ENCODE peak calls at places on chromosomes 12 and 14, in five cellular contexts. I, R, B, V and F are unnamed samples.

GRCh38 chr12:52798003-52798670 is 2.2 kb upstream of the KRT3 start:
- DNase-seq in R (no peak), B (no peak), V (no peak), I (no peak), F (peak; percentile 35)

GRCh38 chr14:70018713-70019201 is 139.5 kb downstream of the SMOC1 start:
- DNase-seq in V (no peak), I (no peak), B (no peak), R (no peak), F (no peak)

GRCh38 chr12:5546616-5547015 is 114.7 kb downstream of the NTF3 start:
- DNase-seq in V (no peak), I (no peak), R (no peak), B (no peak), F (no peak)

GRCh38 chr14:102799684-102800562 is 22.7 kb downstream of the TRAF3 start:
- DNase-seq in B (no peak), V (no peak), R (no peak), I (no peak), F (no peak)

GRCh38 chr12:113201187-113202177 is 16.0 kb downstream of the RITA1 start:
- DNase-seq in V (no peak), B (no peak), R (no peak), I (no peak), F (no peak)

GRCh38 chr12:27277846-27278260 is 33.8 kb downstream of the STK38L start:
- DNase-seq in R (no peak), B (peak; percentile 1), V (peak; percentile 64), I (peak; percentile 59), F (no peak)

GRCh38 chr12:101781834-101782543 is 42.7 kb upstream of the SYCP3 start:
- DNase-seq in V (no peak), I (no peak), R (no peak), B (no peak), F (no peak)

GRCh38 chr14:93008381-93008780 is 85.4 kb downstream of the CHGA start:
- DNase-seq in I (no peak), B (peak; percentile 52), R (no peak), V (no peak), F (no peak)

GRCh38 chr14:69263771-69264170 is 3.8 kb downstream of the GALNT16 start:
- DNase-seq in I (no peak), B (no peak), R (no peak), V (no peak), F (no peak)

GRCh38 chr12:16187684-16188083 is 89.8 kb downstream of the SLC15A5 start:
- DNase-seq in R (no peak), I (peak; percentile 14), B (no peak), V (no peak), F (no peak)

GRCh38 chr12:16184691-16185090 is 92.8 kb downstream of the SLC15A5 start:
- DNase-seq in R (no peak), B (no peak), I (peak; percentile 48), V (peak; percentile 12), F (no peak)

GRCh38 chr12:16189849-16190248 is 87.6 kb downstream of the SLC15A5 start:
- DNase-seq in R (no peak), V (peak; percentile 58), B (no peak), I (peak; percentile 79), F (no peak)
- TF ChIP-seq CTCF in R (no peak), V (peak; percentile 62), B (peak; percentile 56), I (peak; percentile 59), F (peak; percentile 30)

GRCh38 chr14:57526942-57527341 is 33.3 kb upstream of the CCDC198 start:
- DNase-seq in I (peak; percentile 80), V (peak; percentile 32), R (no peak), B (no peak), F (no peak)
- H3K4me3 ChIP-seq in I (no peak overlapping the region), V (no peak overlapping the region), R (no peak overlapping the region), B (no peak overlapping the region), F (no peak overlapping the region)

GRCh38 chr12:54048694-54049093 is 4.9 kb upstream of the HOXC4 start:
- DNase-seq in V (no peak), I (no peak), R (no peak), B (no peak), F (no peak)
- H3K27me3 ChIP-seq in V (peaks cover 100% of the 10 kb centered on the region), I (peaks cover 100% of the 10 kb centered on the region), R (peaks cover 93% of the 10 kb centered on the region), B (peaks cover 28% of the 10 kb centered on the region), F (peaks cover 30% of the 10 kb centered on the region)

DNA sequence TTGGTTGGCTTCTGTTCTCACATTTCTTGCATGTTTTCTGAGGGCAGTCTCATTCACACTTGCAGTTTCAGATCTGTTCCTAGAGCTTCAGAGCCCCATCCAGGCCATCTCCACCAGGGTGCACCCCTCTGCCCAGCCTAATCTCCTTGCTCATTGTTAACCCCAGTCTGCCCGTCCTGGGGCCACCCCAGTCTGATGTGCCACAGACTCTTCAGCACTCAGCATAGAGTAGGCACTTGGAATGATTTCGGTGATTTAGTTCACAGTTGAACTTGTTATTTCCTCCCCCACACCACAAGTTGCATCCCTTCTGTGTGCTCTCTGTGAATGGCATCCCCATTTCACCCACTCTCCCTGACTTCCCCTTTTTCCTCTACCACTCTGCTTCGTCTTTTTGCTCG is 41.3 kb downstream of the ANO6 start:
- DNase-seq in R (no peak), V (no peak), B (no peak), I (no peak), F (no peak)
- TF ChIP-seq CTCF in R (no peak), V (no peak), B (no peak), I (no peak), F (no peak)

GRCh38 chr14:77603654-77604270 is 12.7 kb downstream of the SPTLC2 start:
- DNase-seq in V (no peak), I (no peak), B (no peak), R (no peak), F (no peak)

GRCh38 chr14:77610553-77610952 is 5.9 kb downstream of the SPTLC2 start:
- DNase-seq in R (no peak), B (no peak), V (no peak), I (no peak), F (no peak)

GRCh38 chr14:77605392-77605978 is 11.0 kb downstream of the SPTLC2 start:
- DNase-seq in V (peak; percentile 57), I (no peak), B (no peak), R (no peak), F (no peak)

GRCh38 chr14:77609902-77610301 is 6.5 kb downstream of the SPTLC2 start:
- DNase-seq in V (no peak), R (no peak), I (no peak), B (no peak), F (no peak)

DNA sequence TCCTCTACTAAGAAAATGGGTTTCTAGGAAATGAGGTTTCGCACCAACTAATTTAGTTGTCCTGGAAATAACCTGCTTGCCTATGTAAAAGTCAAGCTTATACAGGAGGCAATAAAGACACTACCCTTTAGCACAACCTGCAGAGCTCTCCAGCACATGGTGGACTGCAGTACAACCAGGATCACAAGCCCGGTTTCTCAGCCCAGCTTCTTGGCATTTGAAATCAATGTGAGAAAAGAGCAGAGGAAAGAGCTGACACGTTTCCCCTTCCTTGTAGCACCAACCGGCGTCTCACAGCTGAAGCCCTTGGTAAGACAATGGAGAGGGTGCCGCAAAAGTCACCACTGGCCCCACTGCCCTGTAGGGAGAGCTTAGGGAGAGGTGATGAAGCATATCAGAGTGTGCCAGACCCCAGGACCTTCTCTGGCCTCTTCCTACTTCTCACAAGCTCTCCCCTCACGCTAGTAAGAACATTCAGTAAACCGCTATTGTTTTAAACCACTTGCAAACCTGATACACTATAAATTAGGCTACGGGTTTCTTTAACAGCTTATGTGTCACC is 8.6 kb downstream of the SPTLC2 start:
- DNase-seq in R (no peak), V (no peak), I (peak; percentile 30), B (no peak), F (no peak)
- H3K4me3 ChIP-seq in R (no peak overlapping the region), V (no peak overlapping the region), I (no peak overlapping the region), B (no peak overlapping the region), F (no peak overlapping the region)

DNA sequence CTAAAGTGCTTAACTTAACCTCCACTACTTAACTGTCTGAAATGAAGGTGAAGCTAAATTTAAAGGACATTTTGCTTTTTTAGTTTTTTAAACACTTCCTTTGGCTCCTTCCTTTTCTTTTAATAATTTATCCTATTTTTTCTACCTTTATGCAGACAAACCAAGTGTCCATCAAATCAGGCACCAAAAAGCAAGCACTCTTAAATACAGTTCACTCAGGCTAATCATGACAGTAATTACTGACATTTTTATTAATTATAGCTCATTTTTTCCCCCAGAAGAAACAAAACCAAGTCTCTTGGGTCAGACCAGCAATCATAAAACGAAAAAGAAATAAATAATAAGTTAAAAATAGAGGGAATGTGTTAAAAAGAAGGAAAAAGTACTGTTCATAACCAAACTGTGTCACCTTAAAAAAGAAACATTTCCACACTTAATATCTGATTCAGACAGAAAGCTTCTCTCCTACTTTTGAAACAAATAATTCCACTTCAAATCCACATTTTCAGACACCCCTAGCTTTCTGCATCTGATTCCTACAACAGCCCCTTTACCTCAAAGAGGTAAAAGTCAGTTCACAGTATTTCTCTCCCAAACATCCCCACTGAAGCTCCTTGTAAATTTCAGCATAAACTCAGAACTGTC is 5.5 kb upstream of the CCND2 start:
- DNase-seq in R (no peak), I (no peak), V (no peak), B (no peak), F (no peak)
- H3K27me3 ChIP-seq in R (peaks cover 39% of the 10 kb centered on the region), I (peaks cover 33% of the 10 kb centered on the region), V (peaks cover 25% of the 10 kb centered on the region), B (peaks cover 84% of the 10 kb centered on the region), F (peaks cover 61% of the 10 kb centered on the region)

GRCh38 chr12:120367252-120367923 is 1.6 kb downstream of the MSI1 start:
- DNase-seq in I (peak; percentile 85), R (no peak), B (no peak), V (peak; percentile 62), F (no peak)
- TF ChIP-seq CTCF in I (peak; percentile 90), R (peak; percentile 12), B (no peak), V (peak; percentile 49), F (peak; percentile 77)

DNA sequence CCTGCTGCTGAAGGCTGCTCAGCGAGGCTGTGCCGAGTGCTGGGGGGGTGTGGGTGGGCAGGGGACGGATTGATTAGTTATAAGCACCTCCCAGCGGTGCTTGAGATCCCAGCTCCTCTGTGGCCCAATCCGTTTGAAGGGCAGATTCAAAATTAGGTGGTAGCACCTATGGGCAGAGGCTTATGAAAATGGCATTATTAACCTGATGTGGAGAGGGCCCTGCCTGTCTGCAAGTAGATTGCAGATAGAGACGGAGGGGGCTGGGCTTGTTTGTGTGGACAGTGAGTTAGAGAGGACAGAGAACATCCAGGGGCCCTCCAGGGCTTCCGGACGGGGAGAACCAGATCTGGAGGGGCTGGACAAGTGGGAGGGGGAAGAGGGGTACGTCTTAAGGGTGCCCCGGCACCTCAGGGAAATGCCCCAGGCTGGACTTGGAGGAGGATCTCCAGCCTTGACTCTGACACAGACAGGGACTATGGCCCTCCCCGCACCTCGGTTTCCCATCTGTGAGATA is at the start of gene RTL1:
- DNase-seq in I (no peak), V (no peak), R (no peak), B (no peak), F (no peak)
- H3K4me3 ChIP-seq in I (peak within 1 kb of the TSS; percentile 64), V (peak within 1 kb of the TSS; percentile 29), R (no peak within 1 kb of the TSS), B (no peak within 1 kb of the TSS), F (peak within 1 kb of the TSS; percentile 12)

DNA sequence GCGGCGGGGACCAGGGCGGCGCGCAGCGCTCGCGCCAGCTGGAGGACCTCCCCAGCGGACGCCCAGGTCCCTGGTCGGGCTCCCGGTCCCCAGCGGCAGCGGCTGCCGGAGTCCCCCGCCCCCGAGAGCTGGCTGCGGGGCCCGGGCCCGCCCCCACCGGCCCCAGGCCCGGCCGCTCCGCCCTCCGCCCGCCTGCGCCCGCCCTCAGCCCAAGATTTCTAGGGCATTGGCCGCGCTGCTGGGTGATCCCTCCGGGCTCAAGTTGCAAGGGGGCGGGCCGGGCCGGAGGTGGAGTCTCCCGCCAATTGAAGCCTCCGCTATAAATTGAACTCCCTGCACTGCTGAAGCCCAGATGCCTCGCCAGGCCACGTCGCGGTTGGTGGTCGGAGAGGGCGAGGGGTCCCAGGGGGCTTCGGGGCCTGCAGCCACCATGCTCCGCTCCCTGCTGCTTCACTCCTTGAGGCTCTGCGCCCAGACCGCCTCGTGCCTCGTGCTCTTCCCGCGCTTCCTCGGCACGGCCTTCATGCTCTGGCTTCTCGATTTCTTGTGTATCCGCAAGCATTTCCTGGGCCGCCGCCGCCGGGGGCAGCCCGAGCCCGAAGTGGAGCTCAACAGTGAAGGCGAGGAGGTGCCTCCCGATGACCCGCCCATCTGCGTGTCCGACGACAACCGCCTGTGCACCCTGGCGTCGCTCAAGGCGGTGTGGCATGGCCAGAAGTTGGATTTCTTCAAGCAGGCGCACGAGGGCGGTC is at the start of gene DIO3:
- DNase-seq in V (peak; percentile 93), I (peak; percentile 93), R (peak; percentile 37), B (no peak), F (no peak)
- H3K27me3 ChIP-seq in V (peaks cover 99% of the 10 kb centered on the region), I (peaks cover 92% of the 10 kb centered on the region), R (peaks cover 69% of the 10 kb centered on the region), B (peaks cover 34% of the 10 kb centered on the region), F (peaks cover 82% of the 10 kb centered on the region)